ENCODE peak calls at places on chromosomes 11 and 22, in nine cellular contexts. D, C, S, B, V, H, N, F and M are unnamed samples.

GRCh38 chr11:103907548-103908455 is 128.6 kb upstream of the DDI1 start:
- DNase-seq in H (no peak), B (no peak), D (no peak), C (no peak), V (no peak), N (no peak), S (peak), F (no peak), M (no peak)

GRCh38 chr22:21947040-21948014 is 5.3 kb downstream of the PPM1F start:
- DNase-seq in B (no peak), V (no peak), C (no peak), F (no peak), H (no peak), D (no peak), N (no peak), S (peak), M (no peak)

GRCh38 chr11:3949132-3949531 is 93.7 kb downstream of the STIM1 start:
- DNase-seq in F (no peak), V (no peak), D (no peak), S (no peak), B (no peak), H (no peak), C (no peak), N (no peak), M (no peak)

GRCh38 chr11:128940603-128941002 is 2.1 kb downstream of the TP53AIP1 start:
- DNase-seq in S (no peak), C (no peak), H (no peak), D (no peak), F (no peak), B (no peak), N (peak), V (no peak), M (no peak)

GRCh38 chr11:78156081-78156844 is 16.8 kb upstream of the ALG8 start:
- DNase-seq in H (no peak), N (no peak), V (no peak), C (no peak), B (no peak), D (peak), F (no peak), S (no peak), M (no peak)

GRCh38 chr11:65206901-65207300 is 25.2 kb downstream of the CAPN1 start:
- DNase-seq in F (no peak), B (no peak), V (no peak), C (no peak), S (no peak), N (no peak), H (no peak), D (no peak), M (no peak)

GRCh38 chr11:121936781-121937447 is 179.1 kb downstream of the BLID start:
- DNase-seq in B (no peak), D (no peak), F (no peak), H (no peak), N (no peak), V (no peak), S (peak), C (no peak), M (no peak)

GRCh38 chr11:57345555-57346151 is 7.5 kb downstream of the P2RX3 start:
- DNase-seq in D (no peak), H (peak), F (peak), C (no peak), N (peak), B (peak), S (peak), V (peak), M (peak)

GRCh38 chr11:57434640-57435546 is 8.0 kb upstream of the SLC43A3 start:
- DNase-seq in C (no peak), D (peak), F (no peak), B (no peak), S (peak), N (no peak), V (no peak), H (peak), M (no peak)

GRCh38 chr11:10742460-10743208 is 8.4 kb upstream of the CTR9 start:
- DNase-seq in S (peak), B (no peak), H (no peak), N (no peak), F (no peak), C (no peak), V (no peak), D (no peak), M (no peak)